ENCODE peak calls at places on chromosomes 6 and 20, in ten cellular contexts. One of them, this sample, is unnamed.

GRCh38 chr6:107715523-107716321 is 108.4 kb downstream of the SCML4 start:
- DNase-seq in mucosa of gallbladder: no peak
- DNase-seq in Ammon's horn: no peak
- DNase-seq in retina: no peak
- DNase-seq in naive thymus-derived CD8-positive, alpha-beta T cell: no peak
- DNase-seq in left lung: no peak
- DNase-seq in naive B cell: no peak
- DNase-seq in mammary epithelial cell: no peak
- DNase-seq in choroid plexus epithelial cell: no peak
- DNase-seq in uterus: no peak
- DNase-seq in this sample: no peak

GRCh38 chr20:1897965-1898464 is 2.8 kb downstream of the SIRPA start:
- DNase-seq in mucosa of gallbladder: no peak
- DNase-seq in Ammon's horn: no peak
- DNase-seq in retina: no peak
- DNase-seq in naive thymus-derived CD8-positive, alpha-beta T cell: no peak
- DNase-seq in left lung: no peak
- DNase-seq in naive B cell: peak; percentile 76
- DNase-seq in mammary epithelial cell: no peak
- DNase-seq in choroid plexus epithelial cell: no peak
- DNase-seq in uterus: no peak
- DNase-seq in this sample: no peak

GRCh38 chr20:57066126-57066900 is 200.1 kb downstream of the BMP7 start:
- DNase-seq in mucosa of gallbladder: no peak
- DNase-seq in Ammon's horn: no peak
- DNase-seq in retina: no peak
- DNase-seq in naive thymus-derived CD8-positive, alpha-beta T cell: no peak
- DNase-seq in left lung: no peak
- DNase-seq in naive B cell: no peak
- DNase-seq in mammary epithelial cell: no peak
- DNase-seq in choroid plexus epithelial cell: peak; percentile 32
- DNase-seq in uterus: no peak
- DNase-seq in this sample: no peak

GRCh38 chr20:61668064-61668463 is 397.6 kb downstream of the TAF4 start:
- DNase-seq in mucosa of gallbladder: no peak
- DNase-seq in Ammon's horn: no peak
- DNase-seq in retina: no peak
- DNase-seq in naive thymus-derived CD8-positive, alpha-beta T cell: no peak
- DNase-seq in left lung: no peak
- DNase-seq in naive B cell: no peak
- DNase-seq in mammary epithelial cell: no peak
- DNase-seq in choroid plexus epithelial cell: no peak
- DNase-seq in uterus: no peak
- DNase-seq in this sample: no peak

GRCh38 chr20:9409352-9409751 is 105.0 kb upstream of the LAMP5 start:
- DNase-seq in mucosa of gallbladder: no peak
- DNase-seq in Ammon's horn: no peak
- DNase-seq in retina: no peak
- DNase-seq in naive thymus-derived CD8-positive, alpha-beta T cell: no peak
- DNase-seq in left lung: no peak
- DNase-seq in naive B cell: no peak
- DNase-seq in mammary epithelial cell: peak; percentile 43
- DNase-seq in choroid plexus epithelial cell: peak; percentile 40
- DNase-seq in uterus: no peak
- DNase-seq in this sample: no peak

GRCh38 chr6:32943864-32944263 is 3.0 kb upstream of the HLA-DMB start:
- DNase-seq in mucosa of gallbladder: no peak
- DNase-seq in Ammon's horn: no peak
- DNase-seq in retina: no peak
- DNase-seq in naive thymus-derived CD8-positive, alpha-beta T cell: no peak
- DNase-seq in left lung: no peak
- DNase-seq in naive B cell: no peak
- DNase-seq in mammary epithelial cell: no peak
- DNase-seq in choroid plexus epithelial cell: no peak
- DNase-seq in uterus: no peak
- DNase-seq in this sample: no peak

GRCh38 chr6:170082067-170082466 is 208.8 kb downstream of the DLL1 start:
- DNase-seq in mucosa of gallbladder: no peak
- DNase-seq in Ammon's horn: no peak
- DNase-seq in retina: peak; percentile 6
- DNase-seq in naive thymus-derived CD8-positive, alpha-beta T cell: no peak
- DNase-seq in left lung: no peak
- DNase-seq in naive B cell: no peak
- DNase-seq in mammary epithelial cell: no peak
- DNase-seq in choroid plexus epithelial cell: no peak
- DNase-seq in uterus: no peak
- DNase-seq in this sample: no peak

GRCh38 chr6:3355358-3356055 is 96.8 kb downstream of the PSMG4 start:
- DNase-seq in mucosa of gallbladder: peak; percentile 31
- DNase-seq in Ammon's horn: peak; percentile 71
- DNase-seq in retina: no peak
- DNase-seq in naive thymus-derived CD8-positive, alpha-beta T cell: no peak
- DNase-seq in left lung: no peak
- DNase-seq in naive B cell: peak; percentile 38
- DNase-seq in mammary epithelial cell: no peak
- DNase-seq in choroid plexus epithelial cell: peak; percentile 46
- DNase-seq in uterus: peak; percentile 63
- DNase-seq in this sample: no peak

GRCh38 chr6:98808522-98809210 is 25.7 kb upstream of the POU3F2 start:
- DNase-seq in mucosa of gallbladder: no peak
- DNase-seq in Ammon's horn: no peak
- DNase-seq in retina: no peak
- DNase-seq in naive thymus-derived CD8-positive, alpha-beta T cell: no peak
- DNase-seq in left lung: no peak
- DNase-seq in naive B cell: no peak
- DNase-seq in mammary epithelial cell: no peak
- DNase-seq in choroid plexus epithelial cell: peak; percentile 6
- DNase-seq in uterus: no peak
- DNase-seq in this sample: no peak

GRCh38 chr6:131532476-131533108 is 40.4 kb upstream of the ARG1 start:
- DNase-seq in mucosa of gallbladder: no peak
- DNase-seq in Ammon's horn: no peak
- DNase-seq in retina: no peak
- DNase-seq in naive thymus-derived CD8-positive, alpha-beta T cell: no peak
- DNase-seq in left lung: no peak
- DNase-seq in naive B cell: no peak
- DNase-seq in mammary epithelial cell: peak; percentile 37
- DNase-seq in choroid plexus epithelial cell: no peak
- DNase-seq in uterus: no peak
- DNase-seq in this sample: no peak

GRCh38 chr6:7324520-7324919 is 11.5 kb upstream of the SSR1 start:
- DNase-seq in mucosa of gallbladder: peak; percentile 23
- DNase-seq in Ammon's horn: peak; percentile 82
- DNase-seq in retina: no peak
- DNase-seq in naive thymus-derived CD8-positive, alpha-beta T cell: no peak
- DNase-seq in left lung: no peak
- DNase-seq in naive B cell: peak; percentile 57
- DNase-seq in mammary epithelial cell: no peak
- DNase-seq in choroid plexus epithelial cell: no peak
- DNase-seq in uterus: no peak
- DNase-seq in this sample: no peak